ENCODE peak calls at places on chromosome 20, in five cellular contexts. One of them, this sample, is unnamed.
A peak's percentile ranks its signal among the peaks of the same experiment; 100 is the strongest.

GRCh38 chr20:59790388-59790787 is 143.0 kb downstream of the SYCP2 start:
- DNase-seq in uterus: no peak
- DNase-seq in kidney: no peak
- DNase-seq in epithelial cell of esophagus: no peak
- DNase-seq in K562: no peak
- DNase-seq in this sample: no peak

GRCh38 chr20:58606184-58606583 is 44.9 kb upstream of the STX16 start:
- DNase-seq in K562: no peak
- DNase-seq in uterus: no peak
- DNase-seq in kidney: no peak
- DNase-seq in epithelial cell of esophagus: no peak
- DNase-seq in this sample: no peak

GRCh38 chr20:21265457-21266190 is 37.5 kb upstream of the XRN2 start:
- DNase-seq in epithelial cell of esophagus: no peak
- DNase-seq in uterus: no peak
- DNase-seq in K562: no peak
- DNase-seq in kidney: no peak
- DNase-seq in this sample: no peak

GRCh38 chr20:46303176-46303956 is 4.9 kb downstream of the CDH22 start:
- DNase-seq in kidney: no peak
- DNase-seq in K562: no peak
- DNase-seq in uterus: no peak
- DNase-seq in epithelial cell of esophagus: no peak
- DNase-seq in this sample: no peak

GRCh38 chr20:59031326-59032022 is 661 bp downstream of the ATP5F1E start:
- DNase-seq in K562: no peak
- DNase-seq in epithelial cell of esophagus: no peak
- DNase-seq in kidney: no peak
- DNase-seq in uterus: no peak
- DNase-seq in this sample: no peak

GRCh38 chr20:24761220-24762065 is 187.6 kb upstream of the CST7 start:
- DNase-seq in kidney: no peak
- DNase-seq in uterus: no peak
- DNase-seq in epithelial cell of esophagus: peak; percentile 21
- DNase-seq in K562: no peak
- DNase-seq in this sample: no peak

GRCh38 chr20:41173791-41174341 is 36.5 kb downstream of the PLCG1 start:
- DNase-seq in K562: no peak
- DNase-seq in kidney: peak; percentile 76
- DNase-seq in uterus: peak; percentile 20
- DNase-seq in epithelial cell of esophagus: no peak
- DNase-seq in this sample: no peak

GRCh38 chr20:44643596-44644383 is 7.7 kb downstream of the ADA start:
- DNase-seq in uterus: peak; percentile 66
- DNase-seq in K562: no peak
- DNase-seq in kidney: peak; percentile 87
- DNase-seq in epithelial cell of esophagus: peak; percentile 88
- DNase-seq in this sample: no peak

GRCh38 chr20:58094698-58095097 is 133.8 kb downstream of the ANKRD60 start:
- DNase-seq in K562: no peak
- DNase-seq in uterus: peak; percentile 3
- DNase-seq in kidney: no peak
- DNase-seq in epithelial cell of esophagus: no peak
- DNase-seq in this sample: no peak

GRCh38 chr20:44728835-44729342 is 13.7 kb downstream of the CCN5 start:
- DNase-seq in uterus: no peak
- DNase-seq in epithelial cell of esophagus: peak; percentile 91
- DNase-seq in K562: no peak
- DNase-seq in kidney: peak; percentile 91
- DNase-seq in this sample: no peak

GRCh38 chr20:47392721-47393073 is 36.2 kb upstream of the ZMYND8 start:
- DNase-seq in K562: no peak
- DNase-seq in epithelial cell of esophagus: peak; percentile 92
- DNase-seq in kidney: no peak
- DNase-seq in uterus: no peak
- DNase-seq in this sample: no peak

GRCh38 chr20:5928063-5928462 is 22.3 kb downstream of the TRMT6 start:
- DNase-seq in kidney: no peak
- DNase-seq in K562: no peak
- DNase-seq in epithelial cell of esophagus: no peak
- DNase-seq in uterus: no peak
- DNase-seq in this sample: no peak

DNA sequence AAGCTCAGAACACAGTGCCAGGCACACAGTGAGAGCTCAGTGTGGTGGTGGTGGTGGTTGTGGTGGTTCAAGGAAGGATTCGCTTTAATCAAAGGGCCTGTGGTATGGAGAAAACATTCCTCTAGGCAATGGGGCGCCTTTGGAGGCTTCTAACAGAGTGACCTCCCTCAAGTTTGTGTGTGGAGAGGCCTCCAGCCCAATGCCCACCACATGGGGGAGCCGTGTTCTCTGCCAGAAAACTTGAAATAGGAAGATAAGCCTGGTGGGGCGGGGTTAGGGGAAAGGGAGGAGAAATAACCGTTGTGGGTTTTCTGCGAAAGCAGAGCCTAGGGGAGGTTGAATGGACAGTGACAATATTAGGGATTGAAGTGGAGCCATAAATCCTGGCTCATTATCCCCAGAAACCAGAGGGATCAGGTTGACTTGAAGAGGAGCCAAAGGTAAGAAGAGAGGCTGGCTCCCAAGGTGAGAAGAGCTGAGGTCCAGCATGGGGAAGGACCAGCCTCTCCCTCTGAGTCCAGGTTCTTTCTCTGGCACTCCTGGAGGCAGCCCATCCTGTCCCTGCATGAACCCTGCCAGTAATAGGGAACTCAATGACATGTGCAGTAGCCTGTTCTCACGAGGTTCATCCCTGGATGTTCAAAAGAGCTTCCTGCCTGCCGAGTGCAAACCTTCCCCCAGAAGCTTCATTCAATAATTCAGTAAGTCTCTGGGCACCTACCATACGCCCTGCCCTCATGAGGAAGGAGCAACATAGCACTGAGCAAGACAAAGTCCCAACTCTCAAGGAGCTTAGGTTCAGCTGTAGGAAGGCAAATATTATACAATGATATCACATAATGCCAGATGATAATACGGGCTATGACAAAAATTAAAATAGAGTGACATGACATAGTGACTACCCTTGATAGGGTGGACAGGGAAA is 51.4 kb downstream of the TGM2 start:
- DNase-seq in epithelial cell of esophagus: peak; percentile 17
- DNase-seq in K562: peak; percentile 96
- DNase-seq in uterus: no peak
- DNase-seq in kidney: no peak
- DNase-seq in this sample: no peak
- TF ChIP-seq CTCF in epithelial cell of esophagus: no peak
- TF ChIP-seq CTCF in K562: peak; percentile 90
- TF ChIP-seq CTCF in uterus: no peak
- TF ChIP-seq CTCF in kidney: peak; percentile 41
- TF ChIP-seq CTCF in this sample: no peak

GRCh38 chr20:12966468-12967085 is 42.2 kb upstream of the SPTLC3 start:
- DNase-seq in K562: no peak
- DNase-seq in epithelial cell of esophagus: peak; percentile 51
- DNase-seq in uterus: no peak
- DNase-seq in kidney: no peak
- DNase-seq in this sample: no peak
- TF ChIP-seq CTCF in K562: no peak
- TF ChIP-seq CTCF in epithelial cell of esophagus: peak; percentile 55
- TF ChIP-seq CTCF in uterus: peak; percentile 24
- TF ChIP-seq CTCF in kidney: peak; percentile 40
- TF ChIP-seq CTCF in this sample: no peak

GRCh38 chr20:51570755-51571469 is 28.4 kb upstream of the NFATC2 start:
- DNase-seq in epithelial cell of esophagus: no peak
- DNase-seq in K562: no peak
- DNase-seq in kidney: no peak
- DNase-seq in uterus: no peak
- DNase-seq in this sample: no peak

GRCh38 chr20:51574248-51575033 is 31.9 kb upstream of the NFATC2 start:
- DNase-seq in K562: no peak
- DNase-seq in epithelial cell of esophagus: peak; percentile 16
- DNase-seq in uterus: no peak
- DNase-seq in kidney: no peak
- DNase-seq in this sample: no peak

GRCh38 chr20:51573576-51574243 is 31.2 kb upstream of the NFATC2 start:
- DNase-seq in uterus: no peak
- DNase-seq in K562: no peak
- DNase-seq in kidney: no peak
- DNase-seq in epithelial cell of esophagus: no peak
- DNase-seq in this sample: no peak

GRCh38 chr20:51569815-51570741 is 27.6 kb upstream of the NFATC2 start:
- DNase-seq in epithelial cell of esophagus: peak; percentile 35
- DNase-seq in kidney: no peak
- DNase-seq in K562: no peak
- DNase-seq in uterus: no peak
- DNase-seq in this sample: no peak

GRCh38 chr20:51571470-51571794 is 28.9 kb upstream of the NFATC2 start:
- DNase-seq in epithelial cell of esophagus: no peak
- DNase-seq in uterus: no peak
- DNase-seq in kidney: no peak
- DNase-seq in K562: no peak
- DNase-seq in this sample: no peak
- TF ChIP-seq CTCF in epithelial cell of esophagus: no peak
- TF ChIP-seq CTCF in uterus: no peak
- TF ChIP-seq CTCF in kidney: no peak
- TF ChIP-seq CTCF in K562: no peak
- TF ChIP-seq CTCF in this sample: no peak

DNA sequence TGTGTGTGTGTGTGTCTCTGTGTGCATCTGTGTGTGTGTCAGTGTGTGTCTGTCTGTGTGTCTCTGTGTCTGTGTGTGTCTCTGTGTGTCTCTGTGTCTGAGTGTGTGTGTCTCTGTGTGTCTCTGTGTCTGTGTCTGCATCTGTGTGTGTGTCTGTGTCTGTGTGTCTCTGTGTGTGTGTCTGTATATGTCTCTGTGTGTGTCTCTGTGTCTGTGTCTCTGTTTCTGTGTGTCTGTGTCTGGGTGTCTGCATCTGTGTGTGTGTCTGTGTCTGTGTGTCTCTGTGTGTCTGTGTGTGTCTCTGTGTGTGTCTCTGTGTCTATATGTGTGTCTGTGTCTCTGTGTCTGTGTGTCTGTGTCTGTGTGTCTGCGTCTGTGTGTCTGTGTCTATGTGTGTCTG is 207.8 kb downstream of the TAF4 start:
- DNase-seq in epithelial cell of esophagus: no peak
- DNase-seq in uterus: no peak
- DNase-seq in kidney: no peak
- DNase-seq in K562: no peak
- DNase-seq in this sample: no peak
- TF ChIP-seq CTCF in epithelial cell of esophagus: no peak
- TF ChIP-seq CTCF in uterus: no peak
- TF ChIP-seq CTCF in kidney: no peak
- TF ChIP-seq CTCF in K562: no peak
- TF ChIP-seq CTCF in this sample: no peak

GRCh38 chr20:34537651-34538050 is 20.9 kb upstream of the MAP1LC3A start:
- DNase-seq in K562: no peak
- DNase-seq in kidney: peak; percentile 21
- DNase-seq in epithelial cell of esophagus: no peak
- DNase-seq in uterus: no peak
- DNase-seq in this sample: no peak

GRCh38 chr20:34538671-34539123 is 19.8 kb upstream of the MAP1LC3A start:
- DNase-seq in epithelial cell of esophagus: peak; percentile 63
- DNase-seq in kidney: peak; percentile 72
- DNase-seq in uterus: peak; percentile 33
- DNase-seq in K562: peak; percentile 69
- DNase-seq in this sample: no peak

GRCh38 chr20:34535301-34535840 is 19.1 kb downstream of the DYNLRB1 start:
- DNase-seq in epithelial cell of esophagus: no peak
- DNase-seq in uterus: no peak
- DNase-seq in kidney: no peak
- DNase-seq in K562: no peak
- DNase-seq in this sample: no peak

GRCh38 chr20:34534391-34535165 is 18.4 kb downstream of the DYNLRB1 start:
- DNase-seq in uterus: no peak
- DNase-seq in kidney: no peak
- DNase-seq in K562: no peak
- DNase-seq in epithelial cell of esophagus: no peak
- DNase-seq in this sample: no peak

GRCh38 chr20:34536798-34537394 is 20.7 kb downstream of the DYNLRB1 start:
- DNase-seq in kidney: no peak
- DNase-seq in uterus: no peak
- DNase-seq in epithelial cell of esophagus: peak; percentile 52
- DNase-seq in K562: peak; percentile 64
- DNase-seq in this sample: no peak
- TF ChIP-seq CTCF in kidney: peak; percentile 31
- TF ChIP-seq CTCF in uterus: peak; percentile 18
- TF ChIP-seq CTCF in epithelial cell of esophagus: peak; percentile 41
- TF ChIP-seq CTCF in K562: peak; percentile 59
- TF ChIP-seq CTCF in this sample: no peak

This sample was measured in omental fat pad.